ENCODE peak calls at places on chromosomes 6 and 20, in five cellular contexts. Y is GM10248, U is GM04504, K is NCI-H1105 treated with DMSO at 0.1 percent for 48 hours, C is head of caudate nucleus. N is an unnamed sample.

GRCh38 chr6:106997392-106998257 is 23.1 kb upstream of the CD24 start:
- DNase-seq in U (peak; percentile 31), K (peak; percentile 69), C (peak; percentile 47), Y (peak; percentile 78), N (peak; percentile 71)

GRCh38 chr20:25464501-25465204 is 57.2 kb downstream of the GINS1 start:
- DNase-seq in C (no peak), U (no peak), K (no peak), Y (no peak), N (no peak)

GRCh38 chr20:41618807-41619294 is 674 bp upstream of the CHD6 start:
- DNase-seq in Y (no peak), K (peak; percentile 73), C (peak; percentile 47), U (no peak), N (no peak)

GRCh38 chr6:130846507-130846906 is 19.3 kb downstream of the SMLR1 start:
- DNase-seq in C (no peak), U (no peak), Y (no peak), K (no peak), N (no peak)

GRCh38 chr6:44169154-44169553 is 10.5 kb downstream of the CAPN11 start:
- DNase-seq in U (no peak), K (no peak), C (no peak), Y (no peak), N (no peak)

GRCh38 chr6:144447487-144447886 is 162.4 kb downstream of the UTRN start:
- DNase-seq in U (no peak), C (no peak), Y (no peak), K (no peak), N (peak; percentile 62)

GRCh38 chr6:3746696-3747095 is 4.8 kb downstream of the PXDC1 start:
- DNase-seq in K (no peak), U (no peak), Y (no peak), C (no peak), N (no peak)

GRCh38 chr6:22884441-22884840 is 315.1 kb downstream of the HDGFL1 start:
- DNase-seq in Y (no peak), K (no peak), C (no peak), U (no peak), N (no peak)

GRCh38 chr6:33914519-33915120 is 110.8 kb upstream of the MLN start:
- DNase-seq in U (no peak), Y (peak; percentile 69), C (peak; percentile 53), K (no peak), N (no peak)

GRCh38 chr6:118080547-118080946 is 173.5 kb downstream of the SLC35F1 start:
- DNase-seq in Y (no peak), C (no peak), U (no peak), K (peak; percentile 12), N (no peak)

GRCh38 chr6:159002432-159003160 is 2.6 kb upstream of the RSPH3 start:
- DNase-seq in C (no peak), K (no peak), Y (no peak), U (no peak), N (peak; percentile 66)

GRCh38 chr20:22058746-22059145 is 353.3 kb downstream of the PAX1 start:
- DNase-seq in U (no peak), C (no peak), Y (no peak), K (no peak), N (no peak)

N was measured in iris pigment epithelial cell.